ENCODE peak calls at places on chromosome 4, in ten cellular contexts. U, R, Q, I, C, V, H, K, O and P are unnamed samples. For H3K9me3, the result is how much of the 10 kb centered on the place peaks cover.

GRCh38 chr4:118036336-118036735 is 2.0 kb downstream of the NDST3 start:
- DNase-seq in U (no peak), R (no peak), Q (no peak), I (no peak), C (no peak), V (no peak), H (no peak), K (no peak), O (no peak), P (no peak)

GRCh38 chr4:114383721-114384120 is 214.9 kb upstream of the UGT8 start:
- DNase-seq in U (no peak), R (no peak), Q (no peak), I (peak), C (no peak), V (no peak), H (peak), K (no peak), O (no peak), P (peak)

GRCh38 chr4:186622788-186623464 is 67.6 kb upstream of the MTNR1A start:
- DNase-seq in U (no peak), R (no peak), Q (no peak), I (peak), C (no peak), V (no peak), H (peak), K (no peak), O (no peak), P (no peak)

GRCh38 chr4:128249787-128250668 is 37.6 kb downstream of the PGRMC2 start:
- DNase-seq in U (no peak), R (no peak), Q (no peak), I (no peak), C (no peak), V (no peak), H (no peak), K (no peak), O (no peak), P (no peak)

GRCh38 chr4:77591532-77591931 is 14.1 kb upstream of the CXCL13 start:
- DNase-seq in U (no peak), R (no peak), Q (no peak), I (no peak), C (no peak), V (no peak), H (no peak), K (no peak), O (no peak), P (no peak)

GRCh38 chr4:113101669-113102068 is 52.2 kb downstream of the ANK2 start:
- DNase-seq in U (no peak), R (peak), Q (no peak), I (no peak), C (no peak), V (no peak), H (peak), K (no peak), O (no peak), P (no peak)

GRCh38 chr4:186726440-186727148 is 2.9 kb upstream of the FAT1 start:
- DNase-seq in U (peak), R (peak), Q (peak), I (peak), C (peak), V (peak), H (peak), K (no peak), O (peak), P (peak)

GRCh38 chr4:28682872-28683271 is 1822.2 kb downstream of the STIM2 start:
- DNase-seq in U (no peak), R (no peak), Q (no peak), I (no peak), C (no peak), V (no peak), H (no peak), K (no peak), O (no peak), P (no peak)

GRCh38 chr4:66572949-66573348 is 902.7 kb upstream of the EPHA5 start:
- DNase-seq in U (no peak), R (no peak), Q (no peak), I (peak), C (no peak), V (no peak), H (peak), K (no peak), O (no peak), P (no peak)

GRCh38 chr4:113057891-113058290 is 8.4 kb downstream of the ANK2 start:
- DNase-seq in U (no peak), R (no peak), Q (no peak), I (peak), C (no peak), V (no peak), H (peak), K (no peak), O (no peak), P (no peak)

GRCh38 chr4:99591757-99592156 is 17.1 kb downstream of the MTTP start:
- DNase-seq in U (no peak), R (no peak), Q (no peak), I (no peak), C (no peak), V (no peak), H (no peak), K (no peak), O (no peak), P (no peak)

GRCh38 chr4:26858947-26859401 is 1.7 kb upstream of the STIM2 start:
- DNase-seq in U (no peak), R (no peak), Q (no peak), I (no peak), C (no peak), V (no peak), H (no peak), K (no peak), O (no peak), P (no peak)

GRCh38 chr4:48954314-48954713 is 31.8 kb upstream of the CWH43 start:
- DNase-seq in U (no peak), R (no peak), Q (no peak), I (no peak), C (no peak), V (no peak), H (peak), K (no peak), O (no peak), P (no peak)

GRCh38 chr4:138572007-138572406 is 329.9 kb upstream of the SLC7A11 start:
- DNase-seq in U (no peak), R (no peak), Q (no peak), I (no peak), C (no peak), V (no peak), H (no peak), K (no peak), O (no peak), P (no peak)

GRCh38 chr4:70902577-70903281 is 560 bp downstream of the MOB1B start:
- DNase-seq in U (no peak), R (no peak), Q (no peak), I (no peak), C (no peak), V (peak), H (no peak), K (peak), O (peak), P (no peak)

GRCh38 chr4:88991746-88992145 is 65.2 kb downstream of the FAM13A start:
- DNase-seq in U (no peak), R (no peak), Q (no peak), I (peak), C (no peak), V (no peak), H (peak), K (no peak), O (no peak), P (no peak)

GRCh38 chr4:92099851-92100250 is 203.9 kb upstream of the GRID2 start:
- DNase-seq in U (no peak), R (no peak), Q (no peak), I (no peak), C (no peak), V (no peak), H (no peak), K (no peak), O (no peak), P (no peak)

GRCh38 chr4:142293536-142293935 is 552.6 kb downstream of the INPP4B start:
- DNase-seq in U (no peak), R (no peak), Q (no peak), I (no peak), C (no peak), V (no peak), H (peak), K (no peak), O (no peak), P (peak)

GRCh38 chr4:156774422-156774821 is 197.2 kb downstream of the PDGFC start:
- DNase-seq in U (peak), R (peak), Q (no peak), I (peak), C (peak), V (no peak), H (peak), K (no peak), O (no peak), P (peak)

GRCh38 chr4:155011163-155011825 is 197.1 kb upstream of the NPY2R start:
- DNase-seq in U (no peak), R (no peak), Q (no peak), I (no peak), C (no peak), V (no peak), H (no peak), K (no peak), O (no peak), P (no peak)

GRCh38 chr4:8044699-8045098 is 105.0 kb upstream of the AFAP1 start:
- DNase-seq in U (no peak), R (no peak), Q (no peak), I (no peak), C (no peak), V (no peak), H (no peak), K (no peak), O (no peak), P (no peak)

GRCh38 chr4:8414377-8414776 is 26.1 kb downstream of the ACOX3 start:
- DNase-seq in U (no peak), R (no peak), Q (no peak), I (peak), C (no peak), V (no peak), H (no peak), K (no peak), O (no peak), P (no peak)

GRCh38 chr4:105455182-105455581 is 18.7 kb downstream of the PPA2 start:
- DNase-seq in U (no peak), R (no peak), Q (no peak), I (no peak), C (no peak), V (no peak), H (no peak), K (no peak), O (no peak), P (no peak)

GRCh38 chr4:41882622-41883347 is 52.4 kb upstream of the TMEM33 start:
- DNase-seq in U (no peak), R (no peak), Q (peak), I (peak), C (peak), V (peak), H (no peak), K (peak), O (peak), P (no peak)

GRCh38 chr4:146477054-146477453 is 44.7 kb downstream of the SLC10A7 start:
- DNase-seq in U (no peak), R (no peak), Q (no peak), I (no peak), C (no peak), V (no peak), H (peak), K (no peak), O (no peak), P (no peak)

GRCh38 chr4:146469053-146469452 is 52.7 kb downstream of the SLC10A7 start:
- DNase-seq in U (no peak), R (no peak), Q (no peak), I (no peak), C (no peak), V (no peak), H (peak), K (no peak), O (no peak), P (no peak)

GRCh38 chr4:146478009-146478408 is 43.7 kb downstream of the SLC10A7 start:
- DNase-seq in U (no peak), R (no peak), Q (no peak), I (no peak), C (no peak), V (no peak), H (no peak), K (no peak), O (no peak), P (no peak)

DNA sequence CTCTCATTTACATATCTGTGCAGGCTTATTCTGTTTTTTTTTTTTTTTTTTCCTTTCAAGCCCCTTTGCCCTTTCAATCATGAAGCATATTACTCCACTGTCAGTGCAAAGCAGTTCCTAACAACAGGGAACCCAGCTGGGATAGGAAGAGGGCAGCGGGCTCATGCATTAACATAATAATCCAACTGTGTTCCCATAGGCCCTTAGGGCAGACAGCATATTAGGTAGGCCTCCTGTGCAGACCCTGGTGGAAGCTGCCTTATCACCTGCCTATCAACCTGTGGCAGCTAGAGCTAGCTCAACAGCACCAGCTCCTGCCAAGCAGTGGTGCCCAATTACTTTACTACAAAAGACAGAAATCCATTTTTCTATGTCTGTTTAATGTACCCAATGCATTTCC is 49.3 kb downstream of the SLC10A7 start:
- DNase-seq in U (no peak), R (no peak), Q (peak), I (no peak), C (no peak), V (no peak), H (no peak), K (no peak), O (no peak), P (no peak)
- H3K27ac ChIP-seq in U (no peak), R (no peak), Q (peak), I (no peak), C (no peak), V (no peak), H (no peak), K (no peak), O (no peak), P (no peak)

GRCh38 chr4:71830-72229 is 18.7 kb downstream of the ZNF595 start:
- DNase-seq in U (no peak), R (no peak), Q (no peak), I (peak), C (no peak), V (no peak), H (no peak), K (no peak), O (no peak), P (no peak)
- H3K9me3 ChIP-seq in U (under half), R (half or more), Q (half or more), I (half or more), C (half or more), V (under half), H (under half), K (half or more), O (under half), P (under half)

GRCh38 chr4:106687026-106687425 is 318.4 kb upstream of the GIMD1 start:
- DNase-seq in U (no peak), R (no peak), Q (no peak), I (no peak), C (no peak), V (no peak), H (no peak), K (no peak), O (no peak), P (no peak)

GRCh38 chr4:106695846-106696245 is 327.3 kb upstream of the GIMD1 start:
- DNase-seq in U (no peak), R (no peak), Q (no peak), I (no peak), C (no peak), V (no peak), H (peak), K (no peak), O (no peak), P (no peak)

GRCh38 chr4:106694232-106694631 is 325.7 kb upstream of the GIMD1 start:
- DNase-seq in U (no peak), R (no peak), Q (no peak), I (peak), C (no peak), V (no peak), H (no peak), K (no peak), O (no peak), P (no peak)

GRCh38 chr4:106690487-106690886 is 321.9 kb upstream of the GIMD1 start:
- DNase-seq in U (no peak), R (no peak), Q (no peak), I (peak), C (no peak), V (no peak), H (peak), K (no peak), O (no peak), P (no peak)

GRCh38 chr4:106691749-106692148 is 323.2 kb upstream of the GIMD1 start:
- DNase-seq in U (no peak), R (no peak), Q (no peak), I (no peak), C (no peak), V (no peak), H (no peak), K (no peak), O (no peak), P (no peak)
- TF ChIP-seq CTCF in U (no peak), R (no peak), Q (peak), I (peak), C (no peak), V (no peak), H (peak), K (no peak), O (no peak), P (peak)

GRCh38 chr4:79684516-79684915 is 276.5 kb upstream of the GK2 start:
- DNase-seq in U (no peak), R (no peak), Q (no peak), I (no peak), C (no peak), V (no peak), H (no peak), K (no peak), O (no peak), P (no peak)

GRCh38 chr4:79678472-79679202 is 270.6 kb upstream of the GK2 start:
- DNase-seq in U (peak), R (no peak), Q (no peak), I (no peak), C (no peak), V (peak), H (peak), K (no peak), O (no peak), P (no peak)

GRCh38 chr4:79682801-79683217 is 274.8 kb upstream of the GK2 start:
- DNase-seq in U (no peak), R (no peak), Q (peak), I (no peak), C (peak), V (no peak), H (peak), K (no peak), O (peak), P (no peak)

GRCh38 chr4:79682161-79682560 is 274.1 kb upstream of the GK2 start:
- DNase-seq in U (no peak), R (no peak), Q (no peak), I (no peak), C (no peak), V (no peak), H (peak), K (no peak), O (no peak), P (no peak)

GRCh38 chr4:79679859-79680258 is 271.8 kb upstream of the GK2 start:
- DNase-seq in U (no peak), R (no peak), Q (no peak), I (no peak), C (no peak), V (no peak), H (no peak), K (no peak), O (no peak), P (no peak)
- H3K27ac ChIP-seq in U (peak), R (no peak), Q (no peak), I (no peak), C (no peak), V (no peak), H (no peak), K (no peak), O (no peak), P (no peak)

GRCh38 chr4:11404431-11404830 is 24.3 kb downstream of the HS3ST1 start:
- DNase-seq in U (no peak), R (no peak), Q (no peak), I (peak), C (no peak), V (no peak), H (no peak), K (no peak), O (no peak), P (no peak)

GRCh38 chr4:11397819-11398610 is 30.7 kb downstream of the HS3ST1 start:
- DNase-seq in U (no peak), R (no peak), Q (no peak), I (no peak), C (no peak), V (no peak), H (no peak), K (no peak), O (no peak), P (no peak)

GRCh38 chr4:11397146-11397545 is 31.5 kb downstream of the HS3ST1 start:
- DNase-seq in U (no peak), R (no peak), Q (no peak), I (peak), C (no peak), V (no peak), H (no peak), K (no peak), O (no peak), P (no peak)

GRCh38 chr4:11399461-11399971 is 29.2 kb downstream of the HS3ST1 start:
- DNase-seq in U (no peak), R (no peak), Q (no peak), I (no peak), C (no peak), V (no peak), H (no peak), K (no peak), O (no peak), P (no peak)

GRCh38 chr4:11402192-11402591 is 26.5 kb downstream of the HS3ST1 start:
- DNase-seq in U (no peak), R (no peak), Q (no peak), I (no peak), C (no peak), V (no peak), H (no peak), K (no peak), O (no peak), P (no peak)
- H3K9me3 ChIP-seq in U (under half), R (under half), Q (under half), I (under half), C (under half), V (under half), H (under half), K (under half), O (under half), P (under half)

DNA sequence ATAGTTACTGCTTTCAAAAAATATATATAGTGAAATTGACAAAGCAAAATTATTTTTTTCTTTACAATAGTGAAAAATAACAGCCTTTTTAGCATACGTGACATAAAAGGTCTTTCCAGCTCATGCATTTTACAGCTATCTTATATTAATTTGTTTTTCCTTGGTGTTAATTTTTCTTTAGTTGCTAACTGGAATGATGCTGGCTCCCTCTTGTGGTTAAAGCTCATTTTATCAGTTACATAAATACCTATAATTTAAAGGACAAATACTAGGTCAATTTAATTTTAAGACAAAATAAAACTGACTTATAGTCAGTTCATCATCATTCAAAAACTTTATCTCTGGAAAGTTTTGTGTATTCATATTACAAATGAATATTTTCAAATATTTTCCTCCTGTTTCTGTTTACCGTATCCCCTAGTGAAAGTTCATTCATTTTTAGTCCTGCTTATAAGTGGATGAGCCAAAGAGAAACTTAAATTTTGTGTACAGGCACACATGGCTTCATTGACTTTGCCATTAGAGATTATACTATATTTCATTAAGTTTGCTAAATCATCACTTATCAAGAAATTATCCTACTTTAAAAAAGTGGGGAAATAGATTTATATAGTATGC is 9.9 kb upstream of the ANAPC4 start:
- DNase-seq in U (no peak), R (no peak), Q (no peak), I (peak), C (no peak), V (no peak), H (peak), K (no peak), O (no peak), P (peak)
- TF ChIP-seq CTCF in U (peak), R (peak), Q (peak), I (peak), C (peak), V (no peak), H (peak), K (peak), O (peak), P (peak)